ENCODE peak calls at places on chromosomes 3 and 15, in eight cellular contexts. X is NCI-H82; B is RCC 7860; F is cardiac muscle cell; M is EL; P is NCI-H1105; W is CD4-positive, alpha-beta T cell; N is cortex of kidney. S is an unnamed sample.

GRCh38 chr15:70098461-70099166 is 897 bp upstream of the TLE3 start:
- DNase-seq in X (peak), N (no peak), W (peak), M (peak), B (no peak), P (peak), F (peak), S (peak)

GRCh38 chr3:170809021-170809974 is 60.7 kb downstream of the RPL22L1 start:
- DNase-seq in F (peak), B (peak), N (no peak), M (peak), W (no peak), P (peak), X (peak), S (peak)

GRCh38 chr3:138455801-138456716 is 21.6 kb downstream of the ESYT3 start:
- DNase-seq in M (peak), N (no peak), P (no peak), F (peak), W (no peak), B (no peak), X (no peak), S (no peak)

GRCh38 chr3:132654190-132654589 is 5.4 kb downstream of the ACAD11 start:
- DNase-seq in X (no peak), F (no peak), B (no peak), W (no peak), N (no peak), M (peak), P (peak), S (peak)

GRCh38 chr3:10682692-10683091 is 133.3 kb upstream of the SLC6A11 start:
- DNase-seq in F (no peak), X (no peak), P (no peak), M (no peak), W (no peak), B (no peak), N (no peak), S (no peak)

GRCh38 chr3:41477399-41478014 is 278.2 kb downstream of the CTNNB1 start:
- DNase-seq in B (peak), F (no peak), W (no peak), X (no peak), P (no peak), M (no peak), N (no peak), S (no peak)

GRCh38 chr15:36584511-36584910 is 5.1 kb downstream of the CDIN1 start:
- DNase-seq in B (no peak), N (no peak), W (no peak), P (no peak), X (no peak), M (no peak), F (no peak), S (no peak)

GRCh38 chr15:33547876-33548275 is 237.1 kb downstream of the RYR3 start:
- DNase-seq in N (no peak), F (peak), X (no peak), B (no peak), M (peak), W (no peak), P (no peak), S (no peak)

GRCh38 chr3:120160050-120160449 is 65.8 kb upstream of the GSK3B start:
- DNase-seq in X (no peak), N (no peak), W (no peak), P (no peak), B (peak), M (peak), F (peak), S (peak)

GRCh38 chr3:133662256-133662773 is 574 bp upstream of the TOPBP1 start:
- DNase-seq in X (peak), W (no peak), F (peak), N (no peak), B (peak), P (no peak), M (peak), S (peak)

GRCh38 chr3:172201136-172201989 is 162.0 kb downstream of the FNDC3B start:
- DNase-seq in N (no peak), F (peak), W (no peak), B (peak), X (no peak), M (peak), P (peak), S (peak)